ENCODE peak calls at places on chromosomes 13 and 19, in ten cellular contexts. Z is stimulated activated CD8-positive, alpha-beta memory T cell treated with anti-CD3 and anti-CD28 coated beads, Interleukin-15, amount 100 ng/mL, for 4 hours; I is ELR; G is NCI-H446 treated with DMSO at 0.1 percent for 48 hours; V is PC-9; P is GM13977; T is DMS153; Y is activated T-cell treated with anti-CD3 and anti-CD28 coated beads, Interleukin-2, amount 50 U/mL, for 72 hours; S is EL; M is SK-N-SH. B is an unnamed sample.

GRCh38 chr13:43787998-43788397 is 1.2 kb upstream of the ENOX1 start:
- DNase-seq in Y (no peak), G (peak), M (peak), I (peak), T (peak), S (peak), Z (no peak), P (peak), V (peak), B (peak)

GRCh38 chr19:2495130-2495641 is 19.3 kb downstream of the GADD45B start:
- DNase-seq in G (no peak), V (peak), Z (no peak), Y (peak), I (peak), T (peak), M (peak), S (peak), P (no peak), B (peak)

GRCh38 chr13:90014038-90014437 is 1333.4 kb upstream of the MIR17HG start:
- DNase-seq in V (no peak), M (no peak), P (no peak), Y (no peak), Z (no peak), S (no peak), T (no peak), I (no peak), G (no peak), B (no peak)

GRCh38 chr19:45112111-45112827 is 19.3 kb downstream of the PPP1R37 start:
- DNase-seq in Z (no peak), I (no peak), G (no peak), V (no peak), T (no peak), S (no peak), M (no peak), Y (no peak), P (no peak), B (no peak)

GRCh38 chr13:79943633-79944032 is 397.3 kb downstream of the SPRY2 start:
- DNase-seq in S (no peak), G (no peak), M (no peak), V (no peak), P (no peak), I (no peak), Y (no peak), T (no peak), Z (no peak), B (no peak)

GRCh38 chr13:62251734-62252133 is 836.1 kb upstream of the PCDH20 start:
- DNase-seq in S (no peak), P (no peak), V (no peak), G (no peak), T (no peak), Y (no peak), Z (no peak), I (no peak), M (peak), B (no peak)

GRCh38 chr13:98890920-98891319 is 86.9 kb downstream of the DOCK9 start:
- DNase-seq in T (no peak), S (no peak), Y (no peak), I (no peak), Z (no peak), G (no peak), M (no peak), P (no peak), V (no peak), B (no peak)

GRCh38 chr19:40578442-40578908 is 1.8 kb downstream of the SHKBP1 start:
- DNase-seq in G (no peak), S (peak), T (peak), Z (no peak), P (no peak), M (peak), I (peak), V (no peak), Y (no peak), B (no peak)

GRCh38 chr13:77000475-77000874 is 8.6 kb downstream of the CLN5 start:
- DNase-seq in I (no peak), Z (no peak), M (no peak), G (no peak), T (no peak), P (no peak), V (no peak), S (no peak), Y (no peak), B (peak)

GRCh38 chr13:34320084-34320483 is 502.1 kb downstream of the RFC3 start:
- DNase-seq in T (no peak), M (no peak), Y (no peak), I (no peak), P (no peak), V (no peak), S (no peak), G (no peak), Z (no peak), B (no peak)

GRCh38 chr13:76892488-76892887 is 6.3 kb upstream of the KCTD12 start:
- DNase-seq in M (no peak), Z (no peak), I (no peak), S (no peak), V (no peak), Y (no peak), G (no peak), P (no peak), T (no peak), B (no peak)

B was measured in fibroblast of gingiva.